ENCODE peak calls at places on chromosomes 11 and 22, in five cellular contexts. P is cardiac muscle cell, L is NCI-H1092 treated with DMSO at 0.1 percent for 48 hours, W is adrenal gland, F is MCF 10A. E is an unnamed sample.

GRCh38 chr22:41052661-41053490 is 39.5 kb upstream of the EP300 start:
- DNase-seq in P (peak), L (no peak), W (peak), F (no peak), E (peak)

GRCh38 chr11:120792306-120792705 is 231.6 kb upstream of the TBCEL start:
- DNase-seq in P (no peak), L (no peak), W (no peak), F (no peak), E (no peak)

GRCh38 chr22:23219787-23220484 is 39.6 kb downstream of the BCR start:
- DNase-seq in P (peak), L (no peak), W (peak), F (peak), E (no peak)

GRCh38 chr11:612961-613300 is 2.8 kb downstream of the IRF7 start:
- DNase-seq in P (no peak), L (no peak), W (no peak), F (no peak), E (no peak)

GRCh38 chr22:28620244-28620922 is 59.3 kb downstream of the TTC28 start:
- DNase-seq in P (peak), L (no peak), W (no peak), F (no peak), E (no peak)

GRCh38 chr11:208177-208916 is 839 bp downstream of the RIC8A start:
- DNase-seq in P (peak), L (peak), W (peak), F (peak), E (peak)

GRCh38 chr11:32435152-32435480 is 223 bp downstream of the WT1 start:
- DNase-seq in P (peak), L (no peak), W (no peak), F (peak), E (no peak)

GRCh38 chr11:101336858-101337257 is 207.2 kb upstream of the PGR start:
- DNase-seq in P (no peak), L (peak), W (no peak), F (no peak), E (no peak)

GRCh38 chr22:41885576-41885975 is 29.3 kb downstream of the SHISA8 start:
- DNase-seq in P (no peak), L (no peak), W (no peak), F (no peak), E (no peak)

GRCh38 chr11:126355324-126355925 is at the start of gene ST3GAL4:
- DNase-seq in P (peak), L (peak), W (peak), F (peak), E (peak)

GRCh38 chr11:22521226-22521625 is 104.4 kb downstream of the FANCF start:
- DNase-seq in P (peak), L (no peak), W (no peak), F (peak), E (peak)

GRCh38 chr22:41048791-41049717 is 43.3 kb upstream of the EP300 start:
- DNase-seq in P (peak), L (no peak), W (peak), F (peak), E (peak)

GRCh38 chr11:102467080-102467708 is 14.6 kb upstream of the TMEM123 start:
- DNase-seq in P (no peak), L (no peak), W (no peak), F (no peak), E (no peak)

GRCh38 chr11:13970986-13971385 is 8.5 kb downstream of the SPON1 start:
- DNase-seq in P (no peak), L (peak), W (no peak), F (peak), E (no peak)

GRCh38 chr22:27755521-27756211 is 45.9 kb downstream of the MN1 start:
- DNase-seq in P (no peak), L (no peak), W (no peak), F (no peak), E (no peak)